ENCODE peak calls at places on chromosomes 1 and 21, in five cellular contexts. A is NCI-H1105; H is stimulated activated effector memory CD8-positive, alpha-beta T cell treated with anti-CD3 and anti-CD28 coated beads, Interleukin-12 subunit alpha, Interleukin-12 subunit beta, amount 100 ng/mL, for 72 hours; N is HT-29; F is right lobe of liver. B is an unnamed sample.

GRCh38 chr1:235960799-235961198 is 94.1 kb upstream of the LYST start:
- DNase-seq in A (no peak), F (no peak), N (no peak), H (no peak), B (peak)

GRCh38 chr1:41461790-41462679 is 22.4 kb downstream of the EDN2 start:
- DNase-seq in H (no peak), A (peak), F (no peak), N (no peak), B (peak)

GRCh38 chr1:35506960-35507901 is 50.0 kb downstream of the KIAA0319L start:
- DNase-seq in H (no peak), N (peak), A (no peak), F (no peak), B (no peak)

GRCh38 chr1:176989023-176989422 is 175.5 kb downstream of the ASTN1 start:
- DNase-seq in N (no peak), H (no peak), F (no peak), A (no peak), B (no peak)

GRCh38 chr1:155125946-155126493 is 1.7 kb upstream of the EFNA1 start:
- DNase-seq in F (peak), A (no peak), H (no peak), N (peak), B (no peak)

GRCh38 chr1:10767282-10767681 is 29.2 kb downstream of the CASZ1 start:
- DNase-seq in A (no peak), N (no peak), F (no peak), H (no peak), B (no peak)

GRCh38 chr1:170407601-170408000 is 124.4 kb upstream of the GORAB start:
- DNase-seq in F (no peak), A (no peak), N (no peak), H (no peak), B (no peak)

GRCh38 chr1:114369930-114370329 is 141.1 kb downstream of the TRIM33 start:
- DNase-seq in H (no peak), N (no peak), A (no peak), F (no peak), B (no peak)

GRCh38 chr1:111990878-111991760 is 1.7 kb upstream of the KCND3 start:
- DNase-seq in A (peak), N (peak), H (no peak), F (peak), B (peak)

GRCh38 chr1:235910357-235911299 is 43.9 kb upstream of the LYST start:
- DNase-seq in A (no peak), F (peak), H (peak), N (peak), B (no peak)

GRCh38 chr1:59445040-59445439 is 148.1 kb downstream of the FGGY start:
- DNase-seq in N (no peak), F (no peak), A (no peak), H (no peak), B (no peak)

GRCh38 chr1:10678852-10679251 is 117.6 kb downstream of the CASZ1 start:
- DNase-seq in N (no peak), A (no peak), F (no peak), H (no peak), B (no peak)

GRCh38 chr1:203519896-203520295 is 25.9 kb downstream of the OPTC start:
- DNase-seq in F (no peak), A (no peak), N (no peak), H (no peak), B (no peak)

GRCh38 chr1:159935719-159936283 is 9.6 kb downstream of the IGSF9 start:
- DNase-seq in A (no peak), F (no peak), H (no peak), N (peak), B (no peak)

GRCh38 chr1:15954316-15954715 is 21.6 kb downstream of the ZBTB17 start:
- DNase-seq in F (no peak), H (no peak), A (no peak), N (no peak), B (no peak)

GRCh38 chr1:201191723-201192477 is 1.3 kb downstream of the IGFN1 start:
- DNase-seq in F (no peak), N (no peak), H (peak), A (no peak), B (no peak)

GRCh38 chr1:166484471-166484870 is 317.7 kb upstream of the FAM78B start:
- DNase-seq in N (no peak), H (no peak), A (no peak), F (no peak), B (no peak)

GRCh38 chr1:247386695-247387094 is 29.3 kb upstream of the NLRP3 start:
- DNase-seq in N (no peak), F (no peak), H (no peak), A (no peak), B (no peak)

GRCh38 chr1:54355931-54356679 is 50.1 kb downstream of the SSBP3 start:
- DNase-seq in N (no peak), F (peak), A (no peak), H (no peak), B (no peak)

GRCh38 chr1:217432339-217432738 is 198.6 kb downstream of the GPATCH2 start:
- DNase-seq in A (no peak), H (no peak), N (no peak), F (no peak), B (no peak)

GRCh38 chr1:11719313-11720032 is 16.5 kb upstream of the AGTRAP start:
- DNase-seq in A (peak), N (peak), F (peak), H (peak), B (peak)

GRCh38 chr21:44817506-44817880 is 369 bp downstream of the SUMO3 start:
- DNase-seq in F (peak), N (peak), H (peak), A (peak), B (peak)

GRCh38 chr1:76687324-76688018 is 179.8 kb upstream of the ST6GALNAC5 start:
- DNase-seq in H (no peak), F (no peak), N (peak), A (no peak), B (no peak)

GRCh38 chr21:41425954-41426655 is at the start of gene MX1:
- DNase-seq in F (peak), A (no peak), H (peak), N (peak), B (no peak)

GRCh38 chr1:12580054-12580887 is 37.7 kb downstream of the DHRS3 start:
- DNase-seq in A (no peak), H (no peak), F (no peak), N (no peak), B (no peak)

GRCh38 chr1:112674986-112675727 is 698 bp downstream of the MOV10 start:
- DNase-seq in N (peak), H (peak), F (peak), A (peak), B (peak)

GRCh38 chr1:147292012-147292411 is 49.5 kb downstream of the CHD1L start:
- DNase-seq in A (no peak), F (no peak), N (no peak), H (no peak), B (no peak)

GRCh38 chr1:174953657-174954435 is 45.9 kb upstream of the CACYBP start:
- DNase-seq in H (no peak), F (no peak), A (peak), N (peak), B (peak)

GRCh38 chr21:32713726-32714125 is 14.1 kb downstream of the SYNJ1 start:
- DNase-seq in F (no peak), N (no peak), H (no peak), A (no peak), B (no peak)

GRCh38 chr1:43963006-43963405 is 6.8 kb upstream of the DPH2 start:
- DNase-seq in A (no peak), H (no peak), F (no peak), N (no peak), B (no peak)

GRCh38 chr1:182056596-182057366 is 4.7 kb downstream of the ZNF648 start:
- DNase-seq in H (no peak), A (no peak), F (no peak), N (no peak), B (no peak)

GRCh38 chr1:199573047-199573446 is 454.5 kb upstream of the NR5A2 start:
- DNase-seq in A (no peak), N (peak), F (no peak), H (no peak), B (no peak)

GRCh38 chr21:36533468-36533848 is 53.5 kb upstream of the CLDN14 start:
- DNase-seq in F (no peak), A (no peak), H (no peak), N (no peak), B (no peak)

GRCh38 chr1:110211503-110212164 is 1.5 kb downstream of the KCNC4 start:
- DNase-seq in A (no peak), H (no peak), F (no peak), N (no peak), B (peak)

GRCh38 chr1:220151454-220151853 is 57.5 kb downstream of the IARS2 start:
- DNase-seq in H (no peak), N (no peak), F (peak), A (no peak), B (no peak)

GRCh38 chr1:20785907-20786309 is 1.2 kb downstream of the HP1BP3 start:
- DNase-seq in N (no peak), F (no peak), A (no peak), H (no peak), B (no peak)

GRCh38 chr1:108561731-108562326 is 1.9 kb downstream of the EEIG2 start:
- DNase-seq in F (peak), H (peak), A (peak), N (peak), B (peak)

GRCh38 chr1:243474906-243475305 is 219.1 kb downstream of the SDCCAG8 start:
- DNase-seq in H (no peak), F (no peak), A (no peak), N (no peak), B (no peak)

B was measured in NCI-H345.